ENCODE peak calls at places on chromosome 20, in eight cellular contexts. S is RWPE1; G is NCI-H460; I is GM18507; E is OCI-LY7; K is activated CD4-positive, alpha-beta T cell treated with anti-CD3 and anti-CD28 coated beads, Interleukin-2, amount 50 U/mL, for 1 hour; J is foreskin fibroblast; A is HT1080. T is an unnamed sample.

GRCh38 chr20:8194721-8195120 is 62.7 kb downstream of the PLCB1 start:
- DNase-seq in S (no peak), G (no peak), I (no peak), E (no peak), K (no peak), J (peak; percentile 32), A (no peak), T (no peak)

GRCh38 chr20:56968386-56969048 is 297.9 kb downstream of the BMP7 start:
- DNase-seq in S (no peak), G (no peak), I (no peak), E (no peak), K (no peak), J (no peak), A (no peak), T (no peak)

GRCh38 chr20:17560344-17561074 is 9.4 kb upstream of the DSTN start:
- DNase-seq in S (no peak), G (no peak), I (no peak), E (no peak), K (no peak), J (no peak), A (no peak), T (no peak)

GRCh38 chr20:52383995-52384621 is 192.5 kb upstream of the ZFP64 start:
- DNase-seq in S (no peak), G (no peak), I (no peak), E (no peak), K (no peak), J (no peak), A (no peak), T (no peak)

GRCh38 chr20:6636209-6637159 is 131.0 kb upstream of the BMP2 start:
- DNase-seq in S (peak; percentile 75), G (peak; percentile 61), I (no peak), E (peak; percentile 5), K (no peak), J (peak; percentile 54), A (peak; percentile 48), T (no peak)

GRCh38 chr20:20859510-20859909 is 147.1 kb upstream of the RALGAPA2 start:
- DNase-seq in S (no peak), G (no peak), I (no peak), E (no peak), K (no peak), J (no peak), A (no peak), T (no peak)

GRCh38 chr20:43006651-43007375 is 182.9 kb downstream of the PTPRT start:
- DNase-seq in S (no peak), G (no peak), I (no peak), E (no peak), K (no peak), J (no peak), A (no peak), T (no peak)

GRCh38 chr20:59019217-59019616 is at the start of gene TUBB1:
- DNase-seq in S (no peak), G (no peak), I (no peak), E (no peak), K (no peak), J (no peak), A (no peak), T (no peak)

GRCh38 chr20:10508468-10509251 is 73.6 kb downstream of the SLX4IP start:
- DNase-seq in S (no peak), G (no peak), I (no peak), E (no peak), K (no peak), J (peak; percentile 70), A (no peak), T (no peak)

GRCh38 chr20:51014797-51015722 is 7.8 kb downstream of the KCNG1 start:
- DNase-seq in S (peak; percentile 91), G (peak; percentile 59), I (no peak), E (peak; percentile 36), K (no peak), J (peak; percentile 80), A (peak; percentile 66), T (no peak)

GRCh38 chr20:61131944-61132343 is 120.1 kb upstream of the CDH4 start:
- DNase-seq in S (no peak), G (no peak), I (no peak), E (no peak), K (no peak), J (no peak), A (no peak), T (no peak)

GRCh38 chr20:47256665-47257236 is 99.7 kb downstream of the ZMYND8 start:
- DNase-seq in S (no peak), G (no peak), I (no peak), E (no peak), K (no peak), J (peak; percentile 47), A (no peak), T (no peak)

GRCh38 chr20:40816039-40816352 is 127.0 kb upstream of the MAFB start:
- DNase-seq in S (no peak), G (no peak), I (no peak), E (no peak), K (no peak), J (no peak), A (no peak), T (no peak)

GRCh38 chr20:38505091-38505455 is 32.4 kb downstream of the RALGAPB start:
- DNase-seq in S (no peak), G (no peak), I (no peak), E (no peak), K (no peak), J (no peak), A (no peak), T (no peak)

GRCh38 chr20:45934046-45934586 is 367 bp upstream of the PCIF1 start:
- DNase-seq in S (peak; percentile 48), G (no peak), I (no peak), E (peak; percentile 76), K (no peak), J (peak; percentile 47), A (peak; percentile 58), T (no peak)

GRCh38 chr20:20552076-20552475 is 160.4 kb downstream of the RALGAPA2 start:
- DNase-seq in S (no peak), G (no peak), I (no peak), E (no peak), K (no peak), J (no peak), A (no peak), T (no peak)

GRCh38 chr20:63540417-63541186 is 3.4 kb upstream of the PTK6 start:
- DNase-seq in S (no peak), G (no peak), I (no peak), E (no peak), K (no peak), J (peak; percentile 61), A (no peak), T (no peak)

T was measured in GM12864.